ENCODE peak calls at places on chromosomes 3 and 15, in nine cellular contexts. G, K, H, L, O, U, P, C and E are unnamed samples.

GRCh38 chr3:177333535-177334495 is 136.5 kb upstream of the TBL1XR1 start:
- DNase-seq in G (no peak), K (no peak), H (no peak), L (no peak), O (no peak), U (no peak), P (no peak), C (no peak), E (no peak)

GRCh38 chr3:151410891-151411559 is 26.5 kb upstream of the P2RY12 start:
- DNase-seq in G (no peak), K (no peak), H (peak), L (peak), O (no peak), U (no peak), P (no peak), C (no peak), E (no peak)

GRCh38 chr3:127220497-127220896 is 27.6 kb downstream of the PRR23E start:
- DNase-seq in G (no peak), K (no peak), H (no peak), L (no peak), O (no peak), U (no peak), P (no peak), C (no peak), E (no peak)

GRCh38 chr3:38574411-38575278 is 74.8 kb downstream of the SCN5A start:
- DNase-seq in G (no peak), K (no peak), H (no peak), L (peak), O (no peak), U (no peak), P (peak), C (peak), E (no peak)

GRCh38 chr3:61181874-61182273 is 69.4 kb downstream of the FHIT start:
- DNase-seq in G (no peak), K (no peak), H (peak), L (peak), O (peak), U (no peak), P (no peak), C (peak), E (no peak)

GRCh38 chr3:170081079-170081741 is 43.4 kb downstream of the GPR160 start:
- DNase-seq in G (no peak), K (no peak), H (no peak), L (peak), O (no peak), U (no peak), P (no peak), C (no peak), E (no peak)

GRCh38 chr15:67175643-67176071 is 78.8 kb downstream of the AAGAB start:
- DNase-seq in G (no peak), K (no peak), H (no peak), L (peak), O (no peak), U (no peak), P (no peak), C (peak), E (no peak)

GRCh38 chr3:189258261-189258660 is 86.5 kb downstream of the TPRG1 start:
- DNase-seq in G (no peak), K (peak), H (no peak), L (no peak), O (no peak), U (no peak), P (no peak), C (no peak), E (no peak)

GRCh38 chr3:190941694-190942280 is 79.3 kb upstream of the GMNC start:
- DNase-seq in G (peak), K (peak), H (no peak), L (no peak), O (no peak), U (no peak), P (no peak), C (no peak), E (no peak)
- H2AFZ ChIP-seq in G (no peak), K (no peak), H (no peak), L (no peak), O (no peak), U (no peak), P (no peak), C (no peak), E (no peak)

DNA sequence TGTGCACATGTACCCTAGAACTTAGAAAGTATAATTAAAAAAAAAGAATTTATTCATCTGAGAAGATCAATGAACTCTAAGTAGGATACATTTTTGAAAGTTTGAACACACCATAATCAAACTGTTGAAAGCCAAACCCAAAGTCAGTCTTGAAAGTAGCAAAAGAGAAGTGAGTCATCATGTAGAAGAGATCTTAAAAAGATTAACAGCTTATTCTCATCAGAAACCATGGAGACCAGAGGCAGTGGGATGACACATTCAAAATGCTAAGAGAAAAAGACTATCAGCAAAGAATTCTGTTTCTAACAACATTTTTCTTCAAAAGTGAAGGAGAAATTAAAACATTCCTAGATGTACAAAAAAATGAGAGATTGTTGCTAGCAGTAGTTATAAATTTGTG is 60.7 kb downstream of the TIMP4 start:
- DNase-seq in G (no peak), K (no peak), H (no peak), L (peak), O (no peak), U (no peak), P (no peak), C (no peak), E (no peak)
- TF ChIP-seq EZH2phosphoT487 in G (no peak), K (no peak), H (no peak), L (no peak), O (no peak), U (no peak), P (no peak), C (no peak), E (no peak)

DNA sequence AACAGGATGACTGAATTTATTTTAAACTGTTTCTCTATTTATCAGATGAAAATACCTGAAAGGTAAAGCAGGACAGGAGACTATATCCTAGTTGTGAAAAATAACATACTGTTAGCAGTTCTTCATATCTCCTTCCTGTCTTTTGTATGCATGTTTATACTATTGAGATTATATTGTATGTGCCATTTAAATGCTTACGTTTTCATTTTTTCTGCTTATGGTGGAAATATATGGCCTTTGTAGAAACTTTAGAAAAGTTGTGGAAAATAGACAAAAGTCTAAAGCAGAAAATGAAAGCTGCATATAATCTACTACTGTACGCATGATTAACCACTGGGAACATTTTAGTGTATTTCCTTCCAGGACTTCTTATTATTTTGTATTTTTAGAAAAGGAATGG is 2.1 kb upstream of the PPM1L start:
- DNase-seq in G (no peak), K (no peak), H (no peak), L (no peak), O (no peak), U (no peak), P (no peak), C (no peak), E (no peak)
- H2AFZ ChIP-seq in G (no peak), K (no peak), H (peak), L (peak), O (no peak), U (peak), P (peak), C (no peak), E (peak)

DNA sequence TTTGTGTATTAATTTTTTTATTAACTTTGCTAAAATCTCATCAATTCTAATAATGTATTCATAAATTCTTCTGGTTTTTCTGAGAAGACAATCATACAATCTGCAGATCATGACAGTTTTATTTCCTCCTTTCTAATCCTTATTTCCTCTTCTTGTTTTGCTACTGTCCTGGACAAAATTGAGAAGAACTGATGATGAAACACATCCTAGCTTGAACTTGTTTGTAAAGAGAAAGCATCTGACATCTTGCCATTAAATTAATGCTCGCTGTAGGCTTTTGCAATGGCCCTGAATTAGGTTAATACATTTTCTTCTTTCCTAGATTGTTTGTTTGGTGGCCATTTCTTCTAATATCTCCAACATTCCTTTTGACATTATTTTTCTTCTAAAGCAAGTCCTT is 110.9 kb upstream of the TPM1 start:
- DNase-seq in G (no peak), K (no peak), H (no peak), L (peak), O (no peak), U (no peak), P (no peak), C (no peak), E (no peak)
- TF ChIP-seq EZH2phosphoT487 in G (no peak), K (no peak), H (no peak), L (no peak), O (no peak), U (no peak), P (no peak), C (no peak), E (no peak)

DNA sequence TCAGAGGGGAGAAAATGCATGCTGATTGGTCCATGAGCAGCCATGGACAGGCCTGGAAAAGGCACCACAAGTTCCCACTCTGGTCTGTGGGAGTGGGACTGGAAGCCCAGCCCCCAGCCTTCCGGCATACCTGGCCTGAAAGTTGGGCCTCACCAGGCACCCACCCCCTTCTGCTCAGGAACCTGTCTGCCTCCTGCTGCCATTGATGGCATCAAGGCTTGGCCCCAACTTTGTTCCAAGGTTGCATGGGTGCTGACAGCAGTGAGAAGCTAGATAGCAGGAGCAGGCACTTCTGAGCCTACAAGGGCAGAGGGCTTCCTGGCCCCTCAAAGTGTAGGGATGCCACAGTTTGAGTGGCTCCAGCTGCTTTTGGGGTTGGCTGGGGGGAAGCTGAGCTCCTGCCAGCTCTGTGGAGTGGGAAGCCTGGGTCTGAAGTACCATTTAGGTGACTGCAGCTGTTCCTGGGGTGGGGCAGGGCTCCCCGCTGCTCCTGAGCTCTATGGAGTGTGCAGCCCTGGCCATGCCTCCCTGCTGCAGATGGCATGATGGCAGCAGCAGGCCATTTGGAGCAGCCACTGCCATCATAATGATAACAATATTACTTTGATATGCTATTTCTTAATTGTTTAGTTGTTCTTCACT is 1054.1 kb upstream of the GBE1 start:
- DNase-seq in G (no peak), K (no peak), H (no peak), L (no peak), O (no peak), U (no peak), P (no peak), C (no peak), E (no peak)
- H2AFZ ChIP-seq in G (no peak), K (no peak), H (no peak), L (no peak), O (no peak), U (no peak), P (no peak), C (no peak), E (no peak)

GRCh38 chr3:163735394-163735793 is 1342.9 kb downstream of the SI start:
- DNase-seq in G (no peak), K (no peak), H (no peak), L (no peak), O (no peak), U (no peak), P (no peak), C (no peak), E (no peak)
- TF ChIP-seq EZH2phosphoT487 in G (no peak), K (no peak), H (no peak), L (no peak), O (no peak), U (no peak), P (no peak), C (no peak), E (no peak)

DNA sequence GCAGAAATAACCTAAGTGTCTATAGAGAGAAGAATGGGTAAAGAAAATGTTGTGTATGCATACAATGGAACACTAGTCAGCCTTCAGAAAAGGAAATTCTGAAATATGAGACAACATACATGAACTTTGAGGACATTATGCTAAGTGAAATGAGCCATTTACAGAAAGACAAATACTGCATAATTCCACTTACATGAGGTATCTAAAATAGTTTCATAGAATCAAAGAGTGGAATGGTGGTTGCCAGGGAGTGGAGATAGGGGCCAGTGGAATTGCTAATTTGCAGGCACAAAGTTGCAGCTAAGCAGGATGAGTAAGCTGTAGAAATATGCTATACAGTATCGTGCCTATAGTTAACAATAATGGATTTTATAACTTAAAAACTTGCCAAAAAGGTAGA is 779.6 kb upstream of the ARPP21 start:
- DNase-seq in G (no peak), K (no peak), H (no peak), L (no peak), O (no peak), U (no peak), P (no peak), C (no peak), E (no peak)
- H2AFZ ChIP-seq in G (no peak), K (no peak), H (no peak), L (no peak), O (no peak), U (no peak), P (no peak), C (no peak), E (no peak)

GRCh38 chr3:20340324-20340928 is 154.4 kb upstream of the SGO1 start:
- DNase-seq in G (peak), K (peak), H (peak), L (peak), O (peak), U (peak), P (peak), C (peak), E (peak)
- TF ChIP-seq EZH2phosphoT487 in G (no peak), K (no peak), H (no peak), L (no peak), O (no peak), U (no peak), P (no peak), C (no peak), E (no peak)

DNA sequence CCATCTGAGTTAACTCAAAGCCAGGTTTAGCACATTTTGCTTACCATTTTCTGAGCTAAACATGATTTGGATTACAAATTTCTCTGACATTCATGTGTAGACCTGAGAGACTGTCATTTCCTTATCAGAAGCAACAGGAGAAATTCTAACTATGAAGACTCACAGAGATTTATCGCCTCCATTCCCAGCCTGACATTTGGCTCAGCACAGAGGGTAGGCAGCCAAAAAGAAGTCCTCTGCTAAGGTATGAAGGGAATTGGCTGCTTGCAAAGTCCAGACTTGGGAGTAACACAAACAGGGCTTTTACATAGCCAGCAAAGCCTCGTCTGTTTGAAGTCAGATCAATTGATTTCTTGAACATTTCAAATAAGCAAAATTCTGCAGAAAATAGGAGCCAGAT is 57.1 kb upstream of the CMSS1 start:
- DNase-seq in G (no peak), K (no peak), H (no peak), L (no peak), O (no peak), U (no peak), P (no peak), C (no peak), E (no peak)
- H2AFZ ChIP-seq in G (no peak), K (no peak), H (no peak), L (no peak), O (no peak), U (no peak), P (no peak), C (no peak), E (no peak)

GRCh38 chr3:86180696-86181095 is 810.3 kb downstream of the VGLL3 start:
- DNase-seq in G (peak), K (peak), H (peak), L (peak), O (no peak), U (peak), P (peak), C (peak), E (no peak)
- TF ChIP-seq EZH2phosphoT487 in G (no peak), K (no peak), H (no peak), L (no peak), O (no peak), U (no peak), P (no peak), C (no peak), E (no peak)